ENCODE peak calls at places on chromosomes 2 and 18, in four cellular contexts. X, F, C and H are unnamed samples.

GRCh38 chr2:64021578-64021977 is 2.4 kb upstream of the VPS54 start:
- DNase-seq in X (no peak), F (peak), C (no peak), H (no peak)

GRCh38 chr2:197229509-197230458 is 80.8 kb downstream of the ANKRD44 start:
- DNase-seq in X (no peak), F (peak), C (no peak), H (peak)

GRCh38 chr2:235611337-235611736 is 117.5 kb downstream of the AGAP1 start:
- DNase-seq in X (no peak), F (no peak), C (no peak), H (no peak)

GRCh38 chr2:50556934-50557575 is 474.9 kb downstream of the NRXN1 start:
- DNase-seq in X (no peak), F (peak), C (no peak), H (peak)

GRCh38 chr18:14941256-14941655 is 193.3 kb downstream of the ANKRD30B start:
- DNase-seq in X (no peak), F (no peak), C (peak), H (no peak)

GRCh38 chr2:206981739-206982336 is 42.5 kb downstream of the CPO start:
- DNase-seq in X (peak), F (peak), C (peak), H (peak)

GRCh38 chr2:44895061-44895460 is 46.4 kb upstream of the SIX3 start:
- DNase-seq in X (no peak), F (no peak), C (no peak), H (no peak)

GRCh38 chr2:55112229-55113016 is 62.2 kb upstream of the RTN4 start:
- DNase-seq in X (no peak), F (peak), C (peak), H (peak)

GRCh38 chr2:112061840-112062239 is 6.8 kb downstream of the TMEM87B start:
- DNase-seq in X (no peak), F (no peak), C (no peak), H (no peak)

GRCh38 chr2:47888581-47889280 is 17.6 kb downstream of the FBXO11 start:
- DNase-seq in X (no peak), F (peak), C (no peak), H (peak)

GRCh38 chr2:43025709-43026290 is 200.6 kb downstream of the ZFP36L2 start:
- DNase-seq in X (no peak), F (no peak), C (peak), H (no peak)

GRCh38 chr2:97699765-97700444 is 13.5 kb upstream of the ZAP70 start:
- DNase-seq in X (peak), F (peak), C (peak), H (peak)

GRCh38 chr2:126600715-126601114 is 55.2 kb upstream of the GYPC start:
- DNase-seq in X (no peak), F (no peak), C (no peak), H (no peak)

GRCh38 chr2:37829202-37829601 is 95.9 kb upstream of the RMDN2 start:
- DNase-seq in X (no peak), F (peak), C (peak), H (peak)

GRCh38 chr18:28175047-28175929 is 1.6 kb downstream of the CDH2 start:
- DNase-seq in X (peak), F (peak), C (no peak), H (peak)

GRCh38 chr2:232869138-232870001 is 694 bp upstream of the SNORC start:
- DNase-seq in X (peak), F (no peak), C (peak), H (no peak)

GRCh38 chr2:48249093-48249492 is 280.9 kb upstream of the STON1 start:
- DNase-seq in X (no peak), F (peak), C (no peak), H (peak)

GRCh38 chr2:190256087-190256486 is 63.5 kb downstream of the HIBCH start:
- DNase-seq in X (no peak), F (no peak), C (no peak), H (no peak)

GRCh38 chr2:224309216-224309615 is 92.7 kb downstream of the FAM124B start:
- DNase-seq in X (peak), F (peak), C (no peak), H (peak)

GRCh38 chr2:32946314-32947075 is at the start of gene LTBP1:
- DNase-seq in X (peak), F (peak), C (peak), H (peak)

GRCh38 chr2:71790261-71791038 is 337.1 kb downstream of the DYSF start:
- DNase-seq in X (no peak), F (no peak), C (peak), H (no peak)

GRCh38 chr18:44341759-44342158 is 338.9 kb upstream of the SETBP1 start:
- DNase-seq in X (no peak), F (no peak), C (no peak), H (no peak)

GRCh38 chr2:31268344-31268743 is 34.4 kb downstream of the EHD3 start:
- DNase-seq in X (no peak), F (no peak), C (no peak), H (no peak)
- TF ChIP-seq CTCF in X (no peak), F (no peak), C (no peak), H (peak)

DNA sequence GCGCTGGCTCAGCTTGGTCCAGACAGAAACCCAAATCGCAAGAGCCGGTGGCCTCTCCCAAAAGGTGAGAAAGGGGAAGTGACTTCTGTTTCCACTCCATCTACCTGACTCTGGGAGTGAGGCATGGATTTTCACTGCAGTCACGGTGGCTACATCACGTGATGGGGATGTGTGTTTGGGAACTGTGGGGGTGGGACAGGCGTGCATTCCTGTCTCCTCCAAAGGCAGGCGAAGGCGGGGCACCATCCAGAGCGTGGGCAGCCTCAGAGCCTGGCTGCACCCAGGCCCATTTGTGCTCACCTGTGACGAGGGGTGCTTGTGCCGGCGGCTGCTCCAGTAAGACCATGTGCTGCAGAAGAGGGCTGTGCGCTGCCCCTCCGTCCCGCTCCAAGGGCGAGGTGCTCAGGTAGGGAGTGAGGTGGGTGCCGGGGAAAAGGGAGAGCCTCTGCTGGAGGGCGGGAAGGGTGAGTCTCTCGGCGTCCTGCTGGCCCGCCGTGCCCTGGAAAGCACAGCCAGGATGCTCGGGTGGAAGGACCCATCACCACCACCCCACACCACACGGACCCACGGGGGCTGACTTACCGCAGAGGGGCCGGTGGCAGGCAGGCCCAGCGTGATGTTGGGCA is 266.8 kb downstream of the HDAC4 start:
- DNase-seq in X (no peak), F (no peak), C (no peak), H (no peak)
- H3K4me3 ChIP-seq in X (no peak), F (no peak), C (no peak), H (no peak)

DNA sequence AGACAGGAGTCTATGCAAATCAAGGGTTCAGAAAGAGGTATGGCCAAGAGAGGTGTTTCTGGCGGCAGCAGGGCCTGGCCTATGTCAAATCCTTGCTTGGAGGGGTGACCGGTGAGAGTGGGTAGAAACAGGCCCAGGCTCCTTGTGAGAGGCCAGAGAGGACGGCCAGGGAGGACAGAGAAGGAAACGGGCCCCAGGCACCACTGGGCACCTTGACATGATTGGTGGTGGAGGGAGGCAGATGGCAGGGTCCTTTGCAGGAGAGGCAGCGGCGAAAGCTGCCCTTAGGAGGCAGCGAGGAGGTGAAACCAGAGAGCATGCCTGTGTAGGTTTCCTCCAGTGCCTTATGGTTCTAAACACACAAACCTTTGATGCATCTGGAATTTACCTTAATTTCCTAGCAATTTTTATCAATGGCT is 6.2 kb downstream of the RAMP1 start:
- DNase-seq in X (peak), F (no peak), C (no peak), H (no peak)
- TF ChIP-seq CTCF in X (peak), F (peak), C (no peak), H (peak)

GRCh38 chr18:22914633-22915032 is 18.5 kb upstream of the RBBP8 start:
- DNase-seq in X (no peak), F (no peak), C (no peak), H (no peak)

GRCh38 chr18:22912835-22913234 is 20.3 kb upstream of the RBBP8 start:
- DNase-seq in X (no peak), F (peak), C (no peak), H (peak)

GRCh38 chr18:22912149-22912548 is 21.0 kb upstream of the RBBP8 start:
- DNase-seq in X (no peak), F (no peak), C (no peak), H (no peak)

GRCh38 chr18:22915337-22915736 is 17.8 kb upstream of the RBBP8 start:
- DNase-seq in X (no peak), F (no peak), C (no peak), H (no peak)

DNA sequence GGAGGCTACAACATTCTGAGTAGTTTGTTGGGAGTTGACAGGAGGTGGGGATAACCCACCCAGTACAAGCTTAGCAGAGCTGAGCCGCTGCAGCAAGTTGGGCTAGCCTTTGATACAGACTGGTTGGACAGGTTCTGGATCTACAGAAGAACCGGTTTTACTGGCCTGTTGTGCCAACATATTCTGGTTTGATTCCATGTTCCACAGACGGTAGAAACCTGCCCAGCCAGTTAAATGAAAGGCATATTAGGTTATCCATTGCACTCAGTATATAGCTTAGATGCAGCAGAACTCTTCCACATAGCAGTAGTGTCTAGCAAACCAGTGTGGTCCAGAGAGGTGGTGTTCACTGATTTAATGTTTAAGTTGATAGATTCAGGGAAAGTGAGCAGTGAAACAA is 19.3 kb upstream of the RBBP8 start:
- DNase-seq in X (no peak), F (no peak), C (no peak), H (no peak)
- H3K4me3 ChIP-seq in X (no peak), F (no peak), C (no peak), H (no peak)

GRCh38 chr18:36769611-36770314 is 59.0 kb downstream of the TPGS2 start:
- DNase-seq in X (peak), F (peak), C (no peak), H (no peak)
- TF ChIP-seq CTCF in X (peak), F (peak), C (no peak), H (peak)

GRCh38 chr2:237590272-237591020 is at the start of gene RAB17:
- DNase-seq in X (no peak), F (no peak), C (no peak), H (peak)

GRCh38 chr2:237591379-237591881 is 896 bp upstream of the RAB17 start:
- DNase-seq in X (no peak), F (no peak), C (no peak), H (no peak)

GRCh38 chr2:237591021-237591370 is 462 bp upstream of the RAB17 start:
- DNase-seq in X (no peak), F (no peak), C (no peak), H (no peak)

GRCh38 chr2:237585590-237586221 is 4.8 kb downstream of the RAB17 start:
- DNase-seq in X (no peak), F (no peak), C (no peak), H (no peak)

DNA sequence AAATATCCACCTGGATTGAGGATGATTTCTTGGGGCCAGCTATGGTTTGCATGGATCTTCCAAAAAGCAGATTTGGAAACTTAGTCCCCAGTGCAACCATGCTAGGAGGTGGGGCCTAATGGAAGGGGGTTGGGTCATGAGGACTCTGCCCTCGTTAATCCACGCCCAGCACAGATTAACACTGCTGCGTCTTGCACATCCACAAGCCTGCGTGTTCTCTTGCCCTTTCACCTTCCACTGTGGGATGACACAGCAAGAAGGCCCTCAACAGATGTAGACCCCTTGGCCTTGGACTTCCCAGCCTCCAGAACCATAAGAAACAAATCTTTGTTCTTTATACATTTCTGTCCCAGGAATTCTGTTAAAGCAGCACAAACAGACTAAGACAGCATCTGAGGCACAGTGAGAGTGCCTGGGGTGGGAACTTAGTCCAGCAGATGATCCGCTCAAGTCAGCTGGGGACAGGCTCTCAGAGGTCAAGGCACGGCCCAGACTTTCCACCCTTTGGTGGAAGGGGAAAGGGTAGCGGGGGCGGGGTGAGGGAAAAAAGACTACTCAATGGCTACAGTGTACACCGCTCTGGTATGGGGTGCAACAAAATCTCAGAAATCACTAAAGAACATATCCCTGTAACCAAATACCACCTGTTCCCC is 2.4 kb downstream of the RAB17 start:
- DNase-seq in X (no peak), F (no peak), C (no peak), H (no peak)
- H3K4me3 ChIP-seq in X (no peak), F (no peak), C (no peak), H (no peak)